ENCODE peak calls at places on chromosome 12, in eight cellular contexts. G, R, I, P, B, Z, E and M are unnamed samples.
A peak's percentile ranks its signal among the peaks of the same experiment; 100 is the strongest.

GRCh38 chr12:27034607-27035293 is 12.4 kb downstream of the MED21 start:
- DNase-seq in Z (no peak), R (no peak), E (no peak), G (no peak), I (no peak), B (no peak), P (no peak), M (no peak)

GRCh38 chr12:13362260-13362841 is 165.8 kb downstream of the EMP1 start:
- DNase-seq in R (peak; percentile 89), B (peak; percentile 48), Z (peak; percentile 37), P (no peak), E (peak; percentile 44), G (peak; percentile 67), I (peak; percentile 77), M (peak; percentile 68)

GRCh38 chr12:28961948-28962384 is 187.1 kb upstream of the FAR2 start:
- DNase-seq in E (peak; percentile 20), B (peak; percentile 96), I (no peak), P (no peak), R (no peak), G (peak; percentile 20), Z (no peak), M (no peak)

GRCh38 chr12:48972213-48973021 is 882 bp upstream of the WNT10B start:
- DNase-seq in B (no peak), R (peak; percentile 38), G (no peak), I (peak; percentile 71), Z (no peak), E (no peak), P (peak; percentile 30), M (peak; percentile 74)

GRCh38 chr12:79547044-79547734 is 143.6 kb downstream of the PAWR start:
- DNase-seq in R (peak; percentile 98), P (no peak), Z (no peak), G (peak; percentile 98), I (peak; percentile 89), B (peak; percentile 84), E (peak; percentile 64), M (peak; percentile 65)

GRCh38 chr12:103799504-103800251 is 41.4 kb downstream of the NT5DC3 start:
- DNase-seq in R (peak; percentile 19), G (peak; percentile 97), I (peak; percentile 50), Z (no peak), B (no peak), P (no peak), E (peak; percentile 46), M (no peak)

GRCh38 chr12:581746-582145 is 81.5 kb downstream of the NINJ2 start:
- DNase-seq in I (no peak), E (no peak), P (no peak), R (no peak), B (no peak), Z (no peak), G (no peak), M (no peak)

GRCh38 chr12:54355104-54355815 is 9.0 kb downstream of the GPR84 start:
- DNase-seq in Z (no peak), G (no peak), I (no peak), B (no peak), E (no peak), R (peak; percentile 78), P (no peak), M (no peak)

GRCh38 chr12:92301329-92301728 is 155.7 kb upstream of the BTG1 start:
- DNase-seq in G (no peak), B (no peak), I (no peak), Z (no peak), E (no peak), P (no peak), R (no peak), M (no peak)

GRCh38 chr12:57753938-57754337 is 965 bp upstream of the MARCHF9 start:
- DNase-seq in E (no peak), Z (no peak), G (no peak), R (no peak), I (no peak), B (no peak), P (no peak), M (no peak)

GRCh38 chr12:74535536-74535935 is 2.1 kb upstream of the ATXN7L3B start:
- DNase-seq in I (no peak), Z (no peak), B (no peak), R (no peak), G (no peak), E (no peak), P (no peak), M (no peak)

GRCh38 chr12:25957898-25958253 is 606 bp upstream of the RASSF8 start:
- DNase-seq in R (peak; percentile 46), I (peak; percentile 94), P (no peak), Z (no peak), G (peak; percentile 86), E (peak; percentile 83), B (peak; percentile 93), M (no peak)

GRCh38 chr12:3491938-3492867 is 1.2 kb downstream of the PRMT8 start:
- DNase-seq in B (peak; percentile 48), R (peak; percentile 91), G (peak; percentile 16), I (peak; percentile 74), P (peak; percentile 35), Z (peak; percentile 40), E (peak; percentile 79), M (peak; percentile 94)

GRCh38 chr12:108915632-108916133 is 35.8 kb downstream of the DAO start:
- DNase-seq in I (no peak), Z (no peak), R (no peak), B (no peak), P (no peak), G (no peak), E (no peak), M (no peak)

GRCh38 chr12:90627180-90627896 is 327.6 kb downstream of the CCER1 start:
- DNase-seq in E (no peak), I (peak; percentile 50), P (no peak), B (peak; percentile 9), G (peak; percentile 94), R (no peak), Z (no peak), M (no peak)

GRCh38 chr12:32809196-32809595 is 53.5 kb upstream of the YARS2 start:
- DNase-seq in G (no peak), B (no peak), R (no peak), Z (no peak), E (no peak), I (no peak), P (no peak), M (no peak)

GRCh38 chr12:94650143-94651056 is at the start of gene TMCC3:
- DNase-seq in Z (peak; percentile 51), B (peak; percentile 72), R (peak; percentile 66), P (peak; percentile 22), G (peak; percentile 35), I (peak; percentile 62), E (peak; percentile 65), M (peak; percentile 91)

GRCh38 chr12:132450391-132451171 is 39.4 kb upstream of the FBRSL1 start:
- DNase-seq in B (no peak), P (no peak), Z (no peak), E (peak; percentile 9), I (no peak), R (no peak), G (no peak), M (peak; percentile 56)

GRCh38 chr12:132451172-132451835 is 38.6 kb upstream of the FBRSL1 start:
- DNase-seq in P (no peak), G (no peak), I (no peak), Z (no peak), E (no peak), R (no peak), B (no peak), M (no peak)

GRCh38 chr12:132448453-132448800 is 41.5 kb upstream of the FBRSL1 start:
- DNase-seq in R (no peak), E (no peak), P (no peak), B (no peak), Z (no peak), G (no peak), I (no peak), M (no peak)

GRCh38 chr12:132447731-132448452 is 42.1 kb upstream of the FBRSL1 start:
- DNase-seq in E (no peak), G (no peak), I (no peak), R (no peak), P (no peak), Z (no peak), B (no peak), M (no peak)

GRCh38 chr12:132449565-132450390 is 40.2 kb upstream of the FBRSL1 start:
- DNase-seq in B (no peak), P (peak; percentile 32), I (no peak), E (no peak), R (no peak), Z (no peak), G (no peak), M (no peak)
- H3K27me3 ChIP-seq in B (no peaks in the 10 kb centered on the region), P (no peaks in the 10 kb centered on the region), I (peaks cover 16% of the 10 kb centered on the region), E (peaks cover 24% of the 10 kb centered on the region), R (peaks cover 62% of the 10 kb centered on the region), Z (peaks cover 98% of the 10 kb centered on the region), G (no peaks in the 10 kb centered on the region), M (peaks cover 7% of the 10 kb centered on the region)

DNA sequence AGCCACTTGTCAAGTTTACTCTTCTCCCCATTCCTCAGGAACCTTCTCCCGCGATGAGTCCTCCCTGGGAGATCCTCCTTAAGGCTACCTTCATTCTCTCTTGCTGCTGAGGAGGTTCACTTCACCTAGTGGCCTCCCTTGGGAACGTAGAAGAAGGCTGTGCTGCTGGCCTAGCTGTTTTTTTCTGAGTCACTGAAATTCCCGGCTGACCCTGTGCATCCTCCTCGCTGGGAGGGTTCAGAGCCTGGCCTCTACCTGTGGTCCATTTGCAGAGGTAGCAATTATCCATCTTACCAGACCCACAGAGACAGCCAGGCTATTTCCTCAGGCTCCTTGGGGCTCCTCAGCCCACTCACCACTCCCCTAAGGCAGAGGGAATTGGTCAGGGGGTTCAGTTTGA is 4.6 kb downstream of the KRT82 start:
- DNase-seq in R (no peak), E (no peak), Z (no peak), B (no peak), G (no peak), I (peak; percentile 32), P (no peak), M (no peak)
- H3K27me3 ChIP-seq in R (no peaks in the 10 kb centered on the region), E (peaks cover 71% of the 10 kb centered on the region), Z (peaks cover 69% of the 10 kb centered on the region), B (peaks cover 5% of the 10 kb centered on the region), G (no peaks in the 10 kb centered on the region), I (peaks cover 20% of the 10 kb centered on the region), P (no peaks in the 10 kb centered on the region), M (no peaks in the 10 kb centered on the region)

GRCh38 chr12:130493951-130494350 is 156.3 kb downstream of the PIWIL1 start:
- DNase-seq in E (no peak), P (no peak), G (no peak), R (no peak), I (no peak), B (no peak), Z (no peak), M (no peak)
- H3K27me3 ChIP-seq in E (no peaks in the 10 kb centered on the region), P (no peaks in the 10 kb centered on the region), G (no peaks in the 10 kb centered on the region), R (no peaks in the 10 kb centered on the region), I (no peaks in the 10 kb centered on the region), B (no peaks in the 10 kb centered on the region), Z (peaks cover 3% of the 10 kb centered on the region), M (no peaks in the 10 kb centered on the region)

DNA sequence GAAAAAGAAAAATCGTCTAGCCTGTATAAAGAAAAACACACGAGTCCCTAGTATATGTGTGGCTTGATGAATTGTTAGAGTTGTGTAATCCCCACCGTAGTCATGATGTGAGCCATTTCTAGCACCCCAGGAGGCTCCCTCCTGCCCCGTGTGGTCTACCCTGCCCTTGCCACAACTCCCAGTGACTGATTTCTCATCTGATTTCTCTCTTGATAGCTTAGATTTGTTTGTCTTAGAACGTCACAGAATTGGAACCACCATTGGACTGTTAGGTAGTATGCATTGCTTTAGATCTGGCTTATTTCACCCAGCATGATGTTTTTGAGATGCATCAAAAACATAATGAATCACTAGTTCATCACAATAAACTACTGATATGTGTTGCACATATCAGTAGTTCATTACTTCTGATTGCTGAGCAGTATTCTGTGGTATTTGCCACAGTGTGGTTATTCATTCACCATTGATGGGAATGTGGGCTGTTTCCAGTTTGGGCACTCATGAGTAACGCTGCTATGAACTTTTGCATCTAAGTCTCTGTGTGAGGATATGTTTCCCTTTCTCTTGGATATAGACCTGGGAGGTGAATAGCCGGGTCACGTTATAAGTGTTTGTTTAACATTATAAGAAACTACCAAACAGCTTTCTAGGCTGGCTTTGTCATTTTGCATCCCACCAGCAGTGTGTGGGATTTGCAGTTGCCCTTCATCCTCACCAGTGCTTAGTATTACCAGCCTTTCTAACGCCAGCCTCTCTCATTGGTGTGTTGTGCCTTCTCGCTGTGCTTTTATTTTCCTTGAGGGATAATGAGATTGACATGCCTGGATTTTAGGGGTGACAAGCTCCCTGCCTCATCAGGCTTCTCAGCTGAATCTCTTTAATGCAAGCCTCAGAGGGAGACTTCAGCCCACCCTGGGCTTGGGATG is 31.9 kb upstream of the NCOR2 start:
- DNase-seq in Z (no peak), B (no peak), P (no peak), R (no peak), E (no peak), G (peak; percentile 48), I (peak; percentile 90), M (no peak)
- H3K27me3 ChIP-seq in Z (no peaks in the 10 kb centered on the region), B (no peaks in the 10 kb centered on the region), P (no peaks in the 10 kb centered on the region), R (no peaks in the 10 kb centered on the region), E (no peaks in the 10 kb centered on the region), G (no peaks in the 10 kb centered on the region), I (no peaks in the 10 kb centered on the region), M (no peaks in the 10 kb centered on the region)